ENCODE peak calls at places on chromosomes 2 and 18, in five cellular contexts. Y, O, L, Z and B are unnamed samples. For H3K4me1, the result is how much of the 10 kb centered on the place peaks cover.

GRCh38 chr2:165044505-165045303 is 89.4 kb upstream of the SLC38A11 start:
- DNase-seq in Y (no peak), O (no peak), L (no peak), Z (peak), B (no peak)

GRCh38 chr18:58390399-58390798 is 238.5 kb downstream of the ALPK2 start:
- DNase-seq in Y (no peak), O (no peak), L (no peak), Z (no peak), B (no peak)

GRCh38 chr2:225177098-225177497 is 134.8 kb upstream of the DOCK10 start:
- DNase-seq in Y (no peak), O (no peak), L (no peak), Z (no peak), B (no peak)

GRCh38 chr18:57915848-57916596 is 112.9 kb upstream of the ATP8B1 start:
- DNase-seq in Y (no peak), O (peak), L (no peak), Z (peak), B (no peak)

GRCh38 chr18:25233582-25234362 is 118.2 kb downstream of the ZNF521 start:
- DNase-seq in Y (no peak), O (no peak), L (no peak), Z (no peak), B (no peak)

GRCh38 chr2:200863655-200864205 is 728 bp downstream of the CLK1 start:
- DNase-seq in Y (no peak), O (no peak), L (no peak), Z (peak), B (no peak)

GRCh38 chr2:212912445-212913103 is 238.8 kb downstream of the IKZF2 start:
- DNase-seq in Y (no peak), O (peak), L (no peak), Z (no peak), B (no peak)

GRCh38 chr2:47486858-47487497 is 84.0 kb downstream of the MSH2 start:
- DNase-seq in Y (no peak), O (no peak), L (no peak), Z (no peak), B (no peak)

GRCh38 chr2:144550916-144551315 is 31.0 kb upstream of the ZEB2 start:
- DNase-seq in Y (no peak), O (no peak), L (no peak), Z (no peak), B (no peak)

GRCh38 chr18:42328931-42329330 is 373.9 kb downstream of the PIK3C3 start:
- DNase-seq in Y (no peak), O (no peak), L (no peak), Z (no peak), B (no peak)

GRCh38 chr2:85778646-85779364 is 25.0 kb downstream of the ATOH8 start:
- DNase-seq in Y (no peak), O (peak), L (no peak), Z (no peak), B (no peak)

GRCh38 chr2:179132076-179132475 is 82.1 kb upstream of the CCDC141 start:
- DNase-seq in Y (no peak), O (no peak), L (no peak), Z (no peak), B (no peak)

GRCh38 chr2:240462073-240462703 is 26.7 kb downstream of the GPC1 start:
- DNase-seq in Y (peak), O (peak), L (peak), Z (no peak), B (peak)

GRCh38 chr18:13726972-13727331 is 479 bp downstream of the RNMT start:
- DNase-seq in Y (peak), O (no peak), L (no peak), Z (peak), B (no peak)

GRCh38 chr18:24270358-24270936 is 127.2 kb downstream of the OSBPL1A start:
- DNase-seq in Y (no peak), O (no peak), L (no peak), Z (no peak), B (no peak)

GRCh38 chr2:226187601-226188000 is 612.0 kb downstream of the IRS1 start:
- DNase-seq in Y (no peak), O (no peak), L (no peak), Z (no peak), B (no peak)

GRCh38 chr2:230642966-230643365 is 69.7 kb upstream of the CAB39 start:
- DNase-seq in Y (no peak), O (no peak), L (no peak), Z (no peak), B (no peak)

GRCh38 chr2:209721497-209721896 is 50.1 kb upstream of the UNC80 start:
- DNase-seq in Y (no peak), O (no peak), L (no peak), Z (no peak), B (no peak)

GRCh38 chr2:19559596-19560240 is 201.3 kb upstream of the OSR1 start:
- DNase-seq in Y (no peak), O (peak), L (no peak), Z (no peak), B (no peak)

GRCh38 chr2:188598551-188598950 is 306.9 kb downstream of the GULP1 start:
- DNase-seq in Y (no peak), O (no peak), L (no peak), Z (no peak), B (no peak)

GRCh38 chr2:159714586-159714930 is 2.3 kb downstream of the MARCHF7 start:
- DNase-seq in Y (no peak), O (no peak), L (no peak), Z (peak), B (no peak)
- H3K4me1 ChIP-seq in Y (half or more), O (under half), L (half or more), Z (under half), B (half or more)

DNA sequence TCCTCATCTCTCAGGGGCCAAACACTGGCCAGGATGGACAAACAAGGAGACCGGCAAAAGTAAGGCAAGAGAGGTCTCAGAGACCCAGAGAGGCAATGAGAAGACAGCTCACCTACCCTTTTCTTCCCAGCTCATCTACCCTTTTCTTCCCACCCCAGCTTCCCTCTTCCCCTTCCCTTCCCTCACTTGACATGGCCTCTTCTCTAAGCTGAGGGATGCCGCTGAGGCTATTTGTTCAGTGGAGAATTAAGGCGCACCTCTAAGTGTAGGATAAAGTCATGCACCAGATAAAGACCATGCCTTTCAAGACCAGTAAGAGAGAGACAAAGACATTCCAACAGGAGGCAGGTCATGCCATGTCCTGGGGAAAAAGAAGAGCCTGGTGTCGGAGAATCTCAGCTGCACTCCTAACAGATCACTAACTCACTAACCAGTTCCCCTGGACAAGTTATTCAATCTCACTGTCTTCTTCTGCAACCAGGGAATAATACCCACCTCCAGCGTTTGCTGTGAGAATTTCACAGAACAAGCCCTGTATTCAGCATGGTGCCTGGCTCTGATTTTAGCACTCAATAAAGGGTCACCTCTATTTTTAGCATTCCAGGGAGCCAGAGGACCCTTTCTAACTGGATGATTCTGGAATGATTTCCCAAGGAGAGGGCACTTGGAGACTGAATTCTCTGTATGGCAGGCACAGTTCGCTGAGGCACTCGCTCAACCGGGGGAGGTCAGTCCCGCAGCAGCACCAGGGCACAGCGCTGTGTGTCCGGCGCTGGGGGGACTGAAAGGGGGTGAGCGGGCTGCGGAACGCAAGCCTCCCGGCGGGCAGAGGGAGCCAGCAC is 3.0 kb upstream of the FOSL2 start:
- DNase-seq in Y (peak), O (no peak), L (no peak), Z (peak), B (no peak)
- TF ChIP-seq CTCF in Y (no peak), O (no peak), L (no peak), Z (no peak), B (peak)

GRCh38 chr2:26035110-26035728 is 1.3 kb downstream of the RAB10 start:
- DNase-seq in Y (no peak), O (no peak), L (no peak), Z (peak), B (no peak)

GRCh38 chr2:26043109-26043508 is 9.2 kb downstream of the RAB10 start:
- DNase-seq in Y (no peak), O (no peak), L (no peak), Z (no peak), B (no peak)

GRCh38 chr2:26043862-26044736 is 10.2 kb downstream of the RAB10 start:
- DNase-seq in Y (no peak), O (peak), L (peak), Z (no peak), B (peak)

GRCh38 chr2:26034597-26035067 is 748 bp downstream of the RAB10 start:
- DNase-seq in Y (no peak), O (no peak), L (no peak), Z (peak), B (no peak)

GRCh38 chr2:26039603-26040367 is 5.9 kb downstream of the RAB10 start:
- DNase-seq in Y (no peak), O (no peak), L (no peak), Z (no peak), B (no peak)
- H3K4me1 ChIP-seq in Y (half or more), O (under half), L (half or more), Z (under half), B (half or more)

DNA sequence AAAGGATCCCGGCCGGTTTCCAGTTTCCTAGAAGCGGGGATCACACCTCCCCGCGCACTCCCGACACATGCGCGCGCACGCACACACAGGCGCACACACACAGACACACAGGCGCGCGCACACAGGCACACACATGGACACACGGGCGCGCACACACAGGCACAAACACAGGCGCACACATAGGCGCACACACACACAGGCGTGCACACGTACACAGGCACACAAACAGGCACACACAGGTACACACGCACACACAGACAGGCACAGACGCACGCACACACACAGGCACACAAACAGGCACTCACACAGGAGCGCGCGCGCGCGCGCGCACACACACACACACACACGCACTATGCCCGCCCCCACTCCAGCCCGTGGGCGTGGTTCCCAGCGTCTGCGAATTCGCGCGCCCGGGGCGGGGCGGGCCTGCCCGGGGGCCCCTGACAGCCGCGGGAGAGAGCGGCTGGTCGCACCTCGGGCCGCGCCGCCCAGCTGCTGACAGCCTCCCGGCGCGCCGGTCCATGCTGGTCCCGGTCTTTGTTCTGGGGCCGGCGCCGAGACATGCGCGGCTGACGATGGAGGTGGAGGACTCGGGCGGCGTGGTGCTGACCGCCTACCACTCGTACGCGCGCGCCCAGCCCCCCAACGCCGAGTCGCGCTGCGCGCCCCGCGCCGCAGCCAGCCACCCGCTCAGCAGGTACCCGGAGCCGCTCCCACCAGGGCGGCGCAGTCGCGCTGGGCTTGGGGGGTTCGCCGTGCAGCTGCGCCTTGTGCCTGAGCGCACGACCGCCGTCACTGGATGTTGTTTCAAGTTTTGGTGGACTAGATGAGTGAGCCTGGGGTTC is at the start of gene ARHGAP28:
- DNase-seq in Y (peak), O (peak), L (peak), Z (peak), B (peak)
- TF ChIP-seq CTCF in Y (no peak), O (no peak), L (no peak), Z (peak), B (peak)

GRCh38 chr18:2979027-2979570 is 33.8 kb downstream of the LPIN2 start:
- DNase-seq in Y (no peak), O (no peak), L (no peak), Z (no peak), B (no peak)
- H3K4me1 ChIP-seq in Y (half or more), O (under half), L (half or more), Z (under half), B (half or more)

GRCh38 chr2:101401906-101402305 is 14.6 kb upstream of the CREG2 start:
- DNase-seq in Y (no peak), O (no peak), L (no peak), Z (no peak), B (no peak)
- TF ChIP-seq CTCF in Y (no peak), O (no peak), L (no peak), Z (peak), B (no peak)

GRCh38 chr2:25692737-25693445 is 19.5 kb upstream of the DTNB start:
- DNase-seq in Y (no peak), O (no peak), L (no peak), Z (no peak), B (peak)

GRCh38 chr2:25688236-25688635 is 14.9 kb upstream of the DTNB start:
- DNase-seq in Y (no peak), O (no peak), L (no peak), Z (no peak), B (no peak)

GRCh38 chr2:25690058-25690457 is 16.7 kb upstream of the DTNB start:
- DNase-seq in Y (no peak), O (no peak), L (no peak), Z (no peak), B (no peak)

GRCh38 chr2:25697559-25698341 is 24.4 kb upstream of the DTNB start:
- DNase-seq in Y (no peak), O (no peak), L (no peak), Z (peak), B (peak)

DNA sequence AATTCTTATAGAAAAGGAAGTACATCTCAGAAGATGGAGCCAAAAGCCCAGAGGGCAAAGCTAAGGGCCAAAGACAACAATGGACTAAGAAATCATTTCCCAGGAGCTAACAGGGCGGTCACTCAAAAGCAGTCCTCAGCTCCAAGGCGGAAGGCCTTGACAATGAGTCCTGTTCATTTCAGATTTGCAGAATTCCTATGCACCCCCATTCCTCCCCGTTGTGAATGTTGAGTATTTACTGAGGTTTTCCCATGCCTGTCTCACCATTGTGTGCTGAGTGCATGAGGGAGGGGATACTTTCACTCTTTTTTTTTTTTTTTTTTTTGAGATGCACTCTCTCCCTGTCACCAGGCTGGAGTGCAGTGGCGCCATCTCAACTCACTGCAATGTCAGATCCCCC is 18.8 kb upstream of the DTNB start:
- DNase-seq in Y (no peak), O (no peak), L (no peak), Z (no peak), B (peak)
- H3K4me1 ChIP-seq in Y (under half), O (under half), L (under half), Z (under half), B (under half)

GRCh38 chr2:127158614-127159290 is 51.8 kb upstream of the BIN1 start:
- DNase-seq in Y (peak), O (no peak), L (no peak), Z (no peak), B (no peak)

GRCh38 chr2:127154985-127155650 is 48.2 kb upstream of the BIN1 start:
- DNase-seq in Y (peak), O (no peak), L (no peak), Z (no peak), B (no peak)

GRCh38 chr2:127155901-127156300 is 48.9 kb upstream of the BIN1 start:
- DNase-seq in Y (peak), O (no peak), L (no peak), Z (no peak), B (no peak)

GRCh38 chr2:127157114-127157513 is 50.2 kb upstream of the BIN1 start:
- DNase-seq in Y (peak), O (no peak), L (no peak), Z (no peak), B (no peak)

GRCh38 chr2:127157651-127158460 is 50.9 kb upstream of the BIN1 start:
- DNase-seq in Y (peak), O (no peak), L (no peak), Z (peak), B (no peak)
- TF ChIP-seq CTCF in Y (no peak), O (no peak), L (no peak), Z (peak), B (no peak)